ENCODE peak calls at places on chromosomes 1 and 21, in five cellular contexts. One of them, this sample, is unnamed.

GRCh38 chr21:35025206-35026152 is 23.6 kb downstream of the RUNX1 start:
- DNase-seq in iPS DF 19.7: no peak
- DNase-seq in dorsolateral prefrontal cortex: no peak
- DNase-seq in NAMALWA: no peak
- DNase-seq in effector memory CD4-positive, alpha-beta T cell: no peak
- DNase-seq in this sample: no peak

GRCh38 chr1:39900662-39901485 is 843 bp downstream of the MYCL start:
- DNase-seq in iPS DF 19.7: no peak
- DNase-seq in dorsolateral prefrontal cortex: peak; percentile 42
- DNase-seq in NAMALWA: no peak
- DNase-seq in effector memory CD4-positive, alpha-beta T cell: no peak
- DNase-seq in this sample: no peak

GRCh38 chr1:62716397-62716796 is 28.2 kb upstream of the DOCK7 start:
- DNase-seq in iPS DF 19.7: no peak
- DNase-seq in dorsolateral prefrontal cortex: no peak
- DNase-seq in NAMALWA: no peak
- DNase-seq in effector memory CD4-positive, alpha-beta T cell: no peak
- DNase-seq in this sample: no peak

GRCh38 chr1:46643368-46643775 is 24.8 kb downstream of the ATPAF1 start:
- DNase-seq in iPS DF 19.7: no peak
- DNase-seq in dorsolateral prefrontal cortex: no peak
- DNase-seq in NAMALWA: no peak
- DNase-seq in effector memory CD4-positive, alpha-beta T cell: no peak
- DNase-seq in this sample: no peak

GRCh38 chr1:159897962-159898361 is 2.0 kb downstream of the CFAP45 start:
- DNase-seq in iPS DF 19.7: no peak
- DNase-seq in dorsolateral prefrontal cortex: no peak
- DNase-seq in NAMALWA: no peak
- DNase-seq in effector memory CD4-positive, alpha-beta T cell: no peak
- DNase-seq in this sample: no peak

GRCh38 chr1:156152628-156153027 is 757 bp upstream of the SEMA4A start:
- DNase-seq in iPS DF 19.7: no peak
- DNase-seq in dorsolateral prefrontal cortex: no peak
- DNase-seq in NAMALWA: no peak
- DNase-seq in effector memory CD4-positive, alpha-beta T cell: no peak
- DNase-seq in this sample: no peak

GRCh38 chr1:106584663-106585062 is 471.8 kb upstream of the PRMT6 start:
- DNase-seq in iPS DF 19.7: no peak
- DNase-seq in dorsolateral prefrontal cortex: no peak
- DNase-seq in NAMALWA: no peak
- DNase-seq in effector memory CD4-positive, alpha-beta T cell: no peak
- DNase-seq in this sample: no peak

GRCh38 chr1:206836111-206836510 is 29.3 kb upstream of the IL20 start:
- DNase-seq in iPS DF 19.7: no peak
- DNase-seq in dorsolateral prefrontal cortex: no peak
- DNase-seq in NAMALWA: no peak
- DNase-seq in effector memory CD4-positive, alpha-beta T cell: no peak
- DNase-seq in this sample: no peak

GRCh38 chr1:162587347-162587746 is 25.8 kb downstream of the UAP1 start:
- DNase-seq in iPS DF 19.7: no peak
- DNase-seq in dorsolateral prefrontal cortex: no peak
- DNase-seq in NAMALWA: no peak
- DNase-seq in effector memory CD4-positive, alpha-beta T cell: no peak
- DNase-seq in this sample: no peak

GRCh38 chr1:154955039-154955717 is 721 bp downstream of the PBXIP1 start:
- DNase-seq in iPS DF 19.7: no peak
- DNase-seq in dorsolateral prefrontal cortex: peak; percentile 82
- DNase-seq in NAMALWA: peak; percentile 99
- DNase-seq in effector memory CD4-positive, alpha-beta T cell: peak; percentile 96
- DNase-seq in this sample: peak; percentile 89

GRCh38 chr1:91804546-91805023 is 81.4 kb downstream of the TGFBR3 start:
- DNase-seq in iPS DF 19.7: no peak
- DNase-seq in dorsolateral prefrontal cortex: no peak
- DNase-seq in NAMALWA: no peak
- DNase-seq in effector memory CD4-positive, alpha-beta T cell: peak; percentile 86
- DNase-seq in this sample: peak; percentile 88

GRCh38 chr1:240888039-240888786 is 276.3 kb upstream of the GREM2 start:
- DNase-seq in iPS DF 19.7: peak; percentile 48
- DNase-seq in dorsolateral prefrontal cortex: no peak
- DNase-seq in NAMALWA: peak; percentile 59
- DNase-seq in effector memory CD4-positive, alpha-beta T cell: no peak
- DNase-seq in this sample: no peak

GRCh38 chr1:19046972-19047371 is 90.5 kb upstream of the IFFO2 start:
- DNase-seq in iPS DF 19.7: no peak
- DNase-seq in dorsolateral prefrontal cortex: no peak
- DNase-seq in NAMALWA: no peak
- DNase-seq in effector memory CD4-positive, alpha-beta T cell: no peak
- DNase-seq in this sample: no peak

GRCh38 chr1:221801773-221802516 is 60.1 kb upstream of the DUSP10 start:
- DNase-seq in iPS DF 19.7: no peak
- DNase-seq in dorsolateral prefrontal cortex: no peak
- DNase-seq in NAMALWA: no peak
- DNase-seq in effector memory CD4-positive, alpha-beta T cell: no peak
- DNase-seq in this sample: no peak

GRCh38 chr1:215018555-215018954 is 64.0 kb upstream of the KCNK2 start:
- DNase-seq in iPS DF 19.7: no peak
- DNase-seq in dorsolateral prefrontal cortex: no peak
- DNase-seq in NAMALWA: no peak
- DNase-seq in effector memory CD4-positive, alpha-beta T cell: no peak
- DNase-seq in this sample: no peak

GRCh38 chr1:93331412-93331811 is 14.3 kb upstream of the DR1 start:
- DNase-seq in iPS DF 19.7: no peak
- DNase-seq in dorsolateral prefrontal cortex: no peak
- DNase-seq in NAMALWA: no peak
- DNase-seq in effector memory CD4-positive, alpha-beta T cell: no peak
- DNase-seq in this sample: no peak

GRCh38 chr21:44578371-44579055 is 1.9 kb downstream of the KRTAP10-5 start:
- DNase-seq in iPS DF 19.7: no peak
- DNase-seq in dorsolateral prefrontal cortex: no peak
- DNase-seq in NAMALWA: no peak
- DNase-seq in effector memory CD4-positive, alpha-beta T cell: no peak
- DNase-seq in this sample: no peak

GRCh38 chr1:24189528-24189927 is 2.4 kb upstream of the IFNLR1 start:
- DNase-seq in iPS DF 19.7: no peak
- DNase-seq in dorsolateral prefrontal cortex: no peak
- DNase-seq in NAMALWA: peak; percentile 90
- DNase-seq in effector memory CD4-positive, alpha-beta T cell: no peak
- DNase-seq in this sample: no peak

GRCh38 chr1:2174348-2175054 is 20.1 kb downstream of the FAAP20 start:
- DNase-seq in iPS DF 19.7: no peak
- DNase-seq in dorsolateral prefrontal cortex: no peak
- DNase-seq in NAMALWA: peak; percentile 49
- DNase-seq in effector memory CD4-positive, alpha-beta T cell: no peak
- DNase-seq in this sample: peak; percentile 26

This sample was measured in T-cell.